ENCODE peak calls at places on chromosomes 16 and 17, in six cellular contexts. N, C, G, K, X and V are unnamed samples. For H3K9me3, the result is how much of the 10 kb centered on the place peaks cover.

GRCh38 chr16:53982631-53983042 is 278.7 kb downstream of the FTO start:
- DNase-seq in X (no peak), C (no peak), K (no peak), N (no peak), G (no peak), V (no peak)

GRCh38 chr17:58531661-58532554 is 17.5 kb upstream of the MTMR4 start:
- DNase-seq in K (no peak), G (peak), N (peak), C (no peak), X (no peak), V (peak)

GRCh38 chr17:27553019-27553511 is 77.9 kb upstream of the LGALS9 start:
- DNase-seq in N (no peak), G (no peak), K (no peak), C (no peak), X (no peak), V (no peak)

GRCh38 chr17:3576970-3577369 is 19.4 kb upstream of the TRPV3 start:
- DNase-seq in X (no peak), G (no peak), N (no peak), K (no peak), C (no peak), V (no peak)

GRCh38 chr17:45430738-45431530 is 1.7 kb downstream of the ARHGAP27 start:
- DNase-seq in K (peak), G (peak), X (no peak), C (no peak), N (peak), V (no peak)

GRCh38 chr17:59901604-59902003 is 8.7 kb downstream of the RPS6KB1 start:
- DNase-seq in K (no peak), C (no peak), N (no peak), G (no peak), X (no peak), V (no peak)

GRCh38 chr17:45722161-45722560 is 62.0 kb upstream of the CRHR1 start:
- DNase-seq in X (peak), K (no peak), G (no peak), C (peak), N (peak), V (no peak)

GRCh38 chr16:31182391-31182790 is 2.5 kb downstream of the FUS start:
- DNase-seq in N (no peak), G (no peak), X (no peak), C (no peak), K (no peak), V (no peak)

GRCh38 chr17:44007346-44008204 is 3.2 kb downstream of the NAGS start:
- DNase-seq in X (no peak), C (no peak), G (peak), N (peak), K (no peak), V (no peak)

GRCh38 chr16:70592106-70592571 is 54.2 kb upstream of the IL34 start:
- DNase-seq in K (no peak), X (no peak), N (no peak), G (no peak), C (no peak), V (peak)

GRCh38 chr17:45409659-45410076 is 23.0 kb downstream of the ARHGAP27 start:
- DNase-seq in N (peak), G (peak), X (no peak), K (no peak), C (no peak), V (no peak)

GRCh38 chr17:77675816-77676799 is 282.4 kb upstream of the TNRC6C start:
- DNase-seq in G (no peak), X (no peak), C (no peak), K (peak), N (peak), V (no peak)

GRCh38 chr17:73224663-73225305 is 31.9 kb downstream of the COG1 start:
- DNase-seq in N (no peak), C (no peak), X (no peak), G (no peak), K (no peak), V (no peak)

GRCh38 chr16:85862476-85863383 is 36.2 kb upstream of the IRF8 start:
- DNase-seq in N (no peak), G (no peak), C (no peak), X (no peak), K (no peak), V (no peak)

GRCh38 chr17:74832421-74832820 is 27.3 kb downstream of the GRIN2C start:
- DNase-seq in X (no peak), G (no peak), C (no peak), N (peak), K (no peak), V (no peak)

GRCh38 chr17:4742629-4743028 is 2.9 kb upstream of the CXCL16 start:
- DNase-seq in N (no peak), G (no peak), X (no peak), C (no peak), K (no peak), V (no peak)

GRCh38 chr17:50352072-50352692 is 6.3 kb downstream of the XYLT2 start:
- DNase-seq in X (no peak), K (peak), N (no peak), G (no peak), C (no peak), V (no peak)

GRCh38 chr17:32277284-32277683 is 11.7 kb downstream of the RHBDL3 start:
- DNase-seq in G (no peak), X (no peak), K (no peak), N (no peak), C (no peak), V (no peak)

GRCh38 chr16:81570189-81570846 is 125.7 kb downstream of the CMIP start:
- DNase-seq in X (no peak), G (no peak), N (no peak), C (no peak), K (no peak), V (no peak)

GRCh38 chr16:58111331-58111627 is 17.9 kb downstream of the CFAP20 start:
- DNase-seq in X (no peak), G (no peak), K (no peak), N (no peak), C (no peak), V (no peak)

GRCh38 chr16:30846649-30847402 is 47.1 kb downstream of the BCL7C start:
- DNase-seq in K (no peak), C (no peak), X (no peak), G (no peak), N (no peak), V (no peak)

GRCh38 chr17:8753136-8753975 is 5.0 kb downstream of the SPDYE4 start:
- DNase-seq in C (no peak), K (no peak), X (no peak), G (no peak), N (no peak), V (no peak)

GRCh38 chr17:8754890-8755289 is 3.5 kb downstream of the SPDYE4 start:
- DNase-seq in G (no peak), C (no peak), N (no peak), X (no peak), K (no peak), V (no peak)

GRCh38 chr17:8755590-8756255 is 2.6 kb downstream of the SPDYE4 start:
- DNase-seq in N (no peak), C (no peak), X (no peak), G (no peak), K (no peak), V (no peak)

GRCh38 chr17:8757189-8757588 is 1.2 kb downstream of the SPDYE4 start:
- DNase-seq in X (no peak), C (no peak), K (no peak), N (no peak), G (no peak), V (no peak)

GRCh38 chr17:8753976-8754440 is 4.3 kb downstream of the SPDYE4 start:
- DNase-seq in C (peak), G (no peak), X (peak), K (no peak), N (no peak), V (no peak)
- TF ChIP-seq CTCF in C (peak), G (no peak), X (peak), K (no peak), N (no peak), V (peak)

GRCh38 chr17:53619025-53619424 is 203.7 kb upstream of the KIF2B start:
- DNase-seq in C (no peak), N (no peak), K (no peak), G (no peak), X (no peak), V (no peak)
- H3K9me3 ChIP-seq in C (under half), N (under half), K (under half), G (under half), X (under half), V (under half)

DNA sequence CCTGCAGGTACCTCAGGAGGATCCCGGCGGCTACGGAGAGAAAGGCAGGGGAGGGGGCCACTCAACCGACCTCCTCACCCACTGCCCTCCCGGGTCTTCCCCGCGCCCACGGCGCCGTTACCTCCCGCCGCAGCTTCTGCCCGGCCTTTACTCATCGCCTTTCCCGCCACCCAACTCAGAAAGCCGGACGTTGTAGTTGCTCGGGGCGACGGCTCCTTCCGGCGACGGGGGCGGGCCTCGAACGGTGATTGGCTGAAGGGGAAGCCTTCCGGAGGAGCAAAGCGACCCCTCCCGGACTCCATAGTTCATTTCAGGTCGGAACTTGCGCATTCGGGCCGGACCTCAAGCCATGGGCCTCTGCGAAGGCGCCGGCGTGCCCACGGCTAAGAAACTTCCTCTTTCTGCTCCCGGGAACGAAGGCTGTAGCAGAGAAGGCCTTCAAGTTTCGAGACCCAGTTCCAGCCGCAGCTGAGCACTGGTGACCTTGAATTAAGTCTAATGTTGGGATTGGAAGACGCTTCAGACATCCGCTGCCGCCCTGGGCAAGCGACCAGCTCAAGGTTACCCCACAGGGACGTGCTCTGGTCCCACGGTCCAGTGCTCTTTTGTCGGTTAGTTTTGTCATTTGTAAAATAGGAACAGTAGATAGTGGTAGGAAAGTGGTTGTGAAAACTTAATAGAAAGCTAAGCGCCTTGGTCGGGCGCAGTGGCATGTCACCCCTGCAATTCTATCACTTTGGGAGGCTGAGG is at the start of gene PSMC3IP:
- DNase-seq in K (peak), C (peak), G (peak), N (peak), X (peak), V (peak)
- TF ChIP-seq CTCF in K (no peak), C (peak), G (no peak), N (peak), X (no peak), V (no peak)

GRCh38 chr17:22470411-22471175 is 778.3 kb downstream of the KCNJ18 start:
- DNase-seq in X (no peak), N (no peak), C (no peak), K (no peak), G (no peak), V (no peak)

GRCh38 chr17:22464041-22464440 is 771.7 kb downstream of the KCNJ18 start:
- DNase-seq in K (no peak), G (no peak), C (no peak), N (no peak), X (no peak), V (no peak)

GRCh38 chr17:22469941-22470340 is 777.6 kb downstream of the KCNJ18 start:
- DNase-seq in G (no peak), K (no peak), C (no peak), X (no peak), N (no peak), V (no peak)

GRCh38 chr17:22469101-22469880 is 777.0 kb downstream of the KCNJ18 start:
- DNase-seq in N (no peak), C (no peak), G (no peak), K (no peak), X (no peak), V (no peak)

GRCh38 chr17:22467720-22468119 is 775.4 kb downstream of the KCNJ18 start:
- DNase-seq in C (no peak), K (no peak), G (no peak), N (no peak), X (no peak), V (no peak)
- H3K9me3 ChIP-seq in C (under half), K (under half), G (under half), N (under half), X (under half), V (under half)